ENCODE peak calls at places on chromosomes 3 and 15, in ten cellular contexts. One of them, this sample, is unnamed.

GRCh38 chr15:74320358-74321247 is 46.8 kb downstream of the CYP11A1 start:
- DNase-seq in body of pancreas: peak
- DNase-seq in cardiac fibroblast: peak
- DNase-seq in GM12865: peak
- DNase-seq in transverse colon: peak
- DNase-seq in AG09309: no peak
- DNase-seq in Peyer's patch: no peak
- DNase-seq in uterus: peak
- DNase-seq in fibroblast of the aortic adventitia: peak
- DNase-seq in kidney epithelial cell: no peak
- DNase-seq in this sample: no peak

GRCh38 chr3:192915724-192916123 is 1.9 kb downstream of the MB21D2 start:
- DNase-seq in body of pancreas: no peak
- DNase-seq in cardiac fibroblast: peak
- DNase-seq in GM12865: peak
- DNase-seq in transverse colon: no peak
- DNase-seq in AG09309: no peak
- DNase-seq in Peyer's patch: no peak
- DNase-seq in uterus: no peak
- DNase-seq in fibroblast of the aortic adventitia: peak
- DNase-seq in kidney epithelial cell: no peak
- DNase-seq in this sample: no peak

GRCh38 chr15:52481915-52482314 is 46.8 kb downstream of the MYO5A start:
- DNase-seq in body of pancreas: no peak
- DNase-seq in cardiac fibroblast: peak
- DNase-seq in GM12865: peak
- DNase-seq in transverse colon: peak
- DNase-seq in AG09309: peak
- DNase-seq in Peyer's patch: no peak
- DNase-seq in uterus: no peak
- DNase-seq in fibroblast of the aortic adventitia: peak
- DNase-seq in kidney epithelial cell: peak
- DNase-seq in this sample: no peak

GRCh38 chr15:85741021-85741421 is 53.7 kb downstream of the KLHL25 start:
- DNase-seq in body of pancreas: no peak
- DNase-seq in cardiac fibroblast: no peak
- DNase-seq in GM12865: no peak
- DNase-seq in transverse colon: no peak
- DNase-seq in AG09309: no peak
- DNase-seq in Peyer's patch: no peak
- DNase-seq in uterus: no peak
- DNase-seq in fibroblast of the aortic adventitia: no peak
- DNase-seq in kidney epithelial cell: no peak
- DNase-seq in this sample: no peak

GRCh38 chr15:40344631-40345120 is 3.9 kb upstream of the CCDC9B start:
- DNase-seq in body of pancreas: peak
- DNase-seq in cardiac fibroblast: peak
- DNase-seq in GM12865: peak
- DNase-seq in transverse colon: peak
- DNase-seq in AG09309: no peak
- DNase-seq in Peyer's patch: peak
- DNase-seq in uterus: peak
- DNase-seq in fibroblast of the aortic adventitia: peak
- DNase-seq in kidney epithelial cell: no peak
- DNase-seq in this sample: no peak

GRCh38 chr3:14773691-14774128 is 45.1 kb upstream of the FGD5 start:
- DNase-seq in body of pancreas: no peak
- DNase-seq in cardiac fibroblast: no peak
- DNase-seq in GM12865: no peak
- DNase-seq in transverse colon: no peak
- DNase-seq in AG09309: no peak
- DNase-seq in Peyer's patch: no peak
- DNase-seq in uterus: no peak
- DNase-seq in fibroblast of the aortic adventitia: no peak
- DNase-seq in kidney epithelial cell: no peak
- DNase-seq in this sample: no peak

GRCh38 chr3:8629151-8630021 is 15.2 kb downstream of the SSUH2 start:
- DNase-seq in body of pancreas: peak
- DNase-seq in cardiac fibroblast: peak
- DNase-seq in GM12865: peak
- DNase-seq in transverse colon: peak
- DNase-seq in AG09309: peak
- DNase-seq in Peyer's patch: peak
- DNase-seq in uterus: no peak
- DNase-seq in fibroblast of the aortic adventitia: peak
- DNase-seq in kidney epithelial cell: peak
- DNase-seq in this sample: peak

GRCh38 chr3:128496019-128496601 is 3.1 kb upstream of the GATA2 start:
- DNase-seq in body of pancreas: no peak
- DNase-seq in cardiac fibroblast: no peak
- DNase-seq in GM12865: no peak
- DNase-seq in transverse colon: no peak
- DNase-seq in AG09309: no peak
- DNase-seq in Peyer's patch: no peak
- DNase-seq in uterus: no peak
- DNase-seq in fibroblast of the aortic adventitia: no peak
- DNase-seq in kidney epithelial cell: no peak
- DNase-seq in this sample: no peak

GRCh38 chr3:191484461-191484860 is 23.5 kb downstream of the PYDC2 start:
- DNase-seq in body of pancreas: no peak
- DNase-seq in cardiac fibroblast: no peak
- DNase-seq in GM12865: no peak
- DNase-seq in transverse colon: no peak
- DNase-seq in AG09309: no peak
- DNase-seq in Peyer's patch: no peak
- DNase-seq in uterus: no peak
- DNase-seq in fibroblast of the aortic adventitia: no peak
- DNase-seq in kidney epithelial cell: no peak
- DNase-seq in this sample: no peak

GRCh38 chr3:13492976-13493866 is 13.1 kb downstream of the HDAC11 start:
- DNase-seq in body of pancreas: peak
- DNase-seq in cardiac fibroblast: no peak
- DNase-seq in GM12865: no peak
- DNase-seq in transverse colon: no peak
- DNase-seq in AG09309: no peak
- DNase-seq in Peyer's patch: no peak
- DNase-seq in uterus: no peak
- DNase-seq in fibroblast of the aortic adventitia: no peak
- DNase-seq in kidney epithelial cell: no peak
- DNase-seq in this sample: no peak

GRCh38 chr3:127412578-127413317 is 124.9 kb upstream of the PRR20G start:
- DNase-seq in body of pancreas: no peak
- DNase-seq in cardiac fibroblast: no peak
- DNase-seq in GM12865: no peak
- DNase-seq in transverse colon: peak
- DNase-seq in AG09309: no peak
- DNase-seq in Peyer's patch: no peak
- DNase-seq in uterus: no peak
- DNase-seq in fibroblast of the aortic adventitia: no peak
- DNase-seq in kidney epithelial cell: no peak
- DNase-seq in this sample: no peak

GRCh38 chr3:139533781-139534443 is 5.6 kb downstream of the RBP1 start:
- DNase-seq in body of pancreas: peak
- DNase-seq in cardiac fibroblast: peak
- DNase-seq in GM12865: peak
- DNase-seq in transverse colon: no peak
- DNase-seq in AG09309: no peak
- DNase-seq in Peyer's patch: no peak
- DNase-seq in uterus: peak
- DNase-seq in fibroblast of the aortic adventitia: peak
- DNase-seq in kidney epithelial cell: no peak
- DNase-seq in this sample: peak

GRCh38 chr3:9156604-9157003 is 92.8 kb downstream of the SRGAP3 start:
- DNase-seq in body of pancreas: no peak
- DNase-seq in cardiac fibroblast: no peak
- DNase-seq in GM12865: no peak
- DNase-seq in transverse colon: no peak
- DNase-seq in AG09309: no peak
- DNase-seq in Peyer's patch: no peak
- DNase-seq in uterus: no peak
- DNase-seq in fibroblast of the aortic adventitia: no peak
- DNase-seq in kidney epithelial cell: no peak
- DNase-seq in this sample: no peak

DNA sequence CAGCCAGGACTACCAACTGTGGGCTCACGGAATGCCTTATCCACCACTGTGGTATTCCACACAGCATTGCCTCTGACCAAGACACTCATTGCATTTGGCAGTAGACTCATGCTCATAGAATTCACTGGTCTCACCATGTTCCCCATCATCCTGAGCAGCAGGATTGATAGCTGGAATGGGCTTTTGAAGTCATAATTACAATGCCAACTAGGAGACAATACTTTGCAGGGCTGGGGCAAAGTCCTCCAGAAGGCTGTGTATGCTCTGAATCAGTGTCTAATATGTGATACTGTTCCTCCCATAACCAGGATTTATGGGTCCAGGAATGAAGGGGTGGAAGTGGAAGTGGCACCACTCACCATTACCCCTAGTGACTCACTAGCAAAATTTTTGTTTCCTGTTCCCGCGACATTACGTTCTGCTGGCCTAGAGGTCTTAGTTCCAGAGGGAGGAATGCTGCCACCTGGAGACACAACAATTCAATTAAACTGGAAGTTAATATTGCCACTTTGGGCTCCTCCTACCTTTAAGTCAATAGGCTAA is 58.6 kb upstream of the CCDC80 start:
- DNase-seq in body of pancreas: no peak
- DNase-seq in cardiac fibroblast: peak
- DNase-seq in GM12865: no peak
- DNase-seq in transverse colon: no peak
- DNase-seq in AG09309: no peak
- DNase-seq in Peyer's patch: no peak
- DNase-seq in uterus: no peak
- DNase-seq in fibroblast of the aortic adventitia: peak
- DNase-seq in kidney epithelial cell: peak
- DNase-seq in this sample: peak
- TF ChIP-seq CTCF in body of pancreas: no peak
- TF ChIP-seq CTCF in cardiac fibroblast: peak
- TF ChIP-seq CTCF in GM12865: no peak
- TF ChIP-seq CTCF in transverse colon: no peak
- TF ChIP-seq CTCF in AG09309: peak
- TF ChIP-seq CTCF in Peyer's patch: no peak
- TF ChIP-seq CTCF in uterus: no peak
- TF ChIP-seq CTCF in fibroblast of the aortic adventitia: no peak
- TF ChIP-seq CTCF in kidney epithelial cell: peak
- TF ChIP-seq CTCF in this sample: peak

DNA sequence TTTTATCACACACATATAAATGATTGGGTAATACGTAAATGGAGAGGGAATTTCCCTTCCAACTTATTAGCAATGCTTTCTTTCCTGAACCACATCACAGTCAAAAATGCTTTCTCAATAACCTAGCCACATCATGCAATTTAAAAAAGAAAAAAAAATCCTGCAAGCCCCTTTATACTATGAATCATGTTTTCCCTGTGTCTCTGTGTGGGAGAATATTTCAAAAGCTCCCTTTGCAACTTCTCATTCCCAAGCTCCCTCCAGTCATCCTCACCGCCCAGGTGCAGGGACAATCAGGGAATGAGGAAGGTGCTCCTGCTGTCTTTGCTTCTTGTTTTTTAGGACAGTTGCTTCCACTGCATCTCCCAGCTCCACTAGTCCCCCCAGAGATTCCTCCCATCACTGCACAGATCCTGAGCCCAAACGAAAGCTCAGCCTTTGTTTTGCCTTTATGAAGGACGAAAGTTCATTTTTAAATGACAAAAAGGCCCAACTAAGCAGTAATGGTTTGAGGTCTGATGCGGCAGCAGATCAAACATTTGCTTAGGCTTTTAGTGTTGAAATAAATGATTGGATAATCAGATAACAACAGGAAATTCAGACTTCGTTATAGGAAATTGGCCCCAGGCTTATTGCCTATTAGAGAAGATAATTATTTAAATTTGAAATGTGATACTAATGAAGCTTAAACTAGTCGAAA is 47.8 kb upstream of the ADGRG7 start:
- DNase-seq in body of pancreas: no peak
- DNase-seq in cardiac fibroblast: peak
- DNase-seq in GM12865: no peak
- DNase-seq in transverse colon: no peak
- DNase-seq in AG09309: peak
- DNase-seq in Peyer's patch: no peak
- DNase-seq in uterus: peak
- DNase-seq in fibroblast of the aortic adventitia: peak
- DNase-seq in kidney epithelial cell: no peak
- DNase-seq in this sample: no peak
- H3K4me3 ChIP-seq in body of pancreas: no peak
- H3K4me3 ChIP-seq in cardiac fibroblast: no peak
- H3K4me3 ChIP-seq in GM12865: no peak
- H3K4me3 ChIP-seq in transverse colon: no peak
- H3K4me3 ChIP-seq in AG09309: no peak
- H3K4me3 ChIP-seq in Peyer's patch: no peak
- H3K4me3 ChIP-seq in uterus: no peak
- H3K4me3 ChIP-seq in fibroblast of the aortic adventitia: no peak
- H3K4me3 ChIP-seq in kidney epithelial cell: no peak
- H3K4me3 ChIP-seq in this sample: no peak

DNA sequence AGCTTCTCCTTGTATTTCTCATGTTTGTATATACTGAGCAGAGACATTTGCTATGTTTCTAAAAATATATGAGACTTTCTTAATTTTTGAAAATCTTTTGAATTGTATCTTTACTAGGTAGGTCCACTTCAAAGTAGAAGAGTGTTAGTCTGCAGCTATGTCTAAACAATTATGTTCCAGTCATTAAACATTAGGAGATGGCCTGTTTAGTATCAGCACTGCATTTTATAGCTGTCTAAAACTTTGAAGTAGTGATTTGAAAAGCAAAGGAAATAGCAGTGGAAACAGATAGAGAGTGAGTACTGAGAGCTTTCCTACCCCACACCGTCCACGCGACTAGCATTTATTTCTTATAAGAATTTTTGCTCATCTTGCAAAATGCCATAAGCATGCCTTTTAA is 510.9 kb upstream of the UBE2E2 start:
- DNase-seq in body of pancreas: no peak
- DNase-seq in cardiac fibroblast: no peak
- DNase-seq in GM12865: no peak
- DNase-seq in transverse colon: no peak
- DNase-seq in AG09309: no peak
- DNase-seq in Peyer's patch: no peak
- DNase-seq in uterus: no peak
- DNase-seq in fibroblast of the aortic adventitia: no peak
- DNase-seq in kidney epithelial cell: no peak
- DNase-seq in this sample: no peak
- TF ChIP-seq CTCF in body of pancreas: no peak
- TF ChIP-seq CTCF in cardiac fibroblast: no peak
- TF ChIP-seq CTCF in GM12865: no peak
- TF ChIP-seq CTCF in transverse colon: no peak
- TF ChIP-seq CTCF in AG09309: no peak
- TF ChIP-seq CTCF in Peyer's patch: no peak
- TF ChIP-seq CTCF in uterus: no peak
- TF ChIP-seq CTCF in fibroblast of the aortic adventitia: no peak
- TF ChIP-seq CTCF in kidney epithelial cell: no peak
- TF ChIP-seq CTCF in this sample: no peak

DNA sequence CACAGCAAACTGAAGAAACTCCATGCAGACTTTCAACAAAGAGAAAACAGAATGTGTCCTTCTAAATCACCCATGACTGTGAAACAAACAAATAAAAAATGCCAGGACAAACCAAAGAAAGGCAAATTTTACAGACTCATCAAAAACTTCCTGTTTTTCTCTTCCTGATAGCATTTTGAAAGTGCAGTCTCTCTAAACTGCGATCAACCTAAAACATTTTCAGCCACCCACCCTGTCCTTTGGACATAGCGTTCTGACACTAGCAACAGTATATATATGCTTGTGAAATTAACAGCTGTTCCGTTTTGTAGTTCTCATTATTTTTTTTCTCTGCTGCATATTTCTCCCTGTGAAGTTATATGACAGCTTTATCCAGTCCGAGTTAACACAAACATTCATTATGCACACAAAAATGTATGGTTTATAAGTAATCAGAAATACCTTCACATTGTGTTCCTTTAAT is 151.7 kb downstream of the FBN1 start:
- DNase-seq in body of pancreas: no peak
- DNase-seq in cardiac fibroblast: no peak
- DNase-seq in GM12865: no peak
- DNase-seq in transverse colon: no peak
- DNase-seq in AG09309: no peak
- DNase-seq in Peyer's patch: no peak
- DNase-seq in uterus: no peak
- DNase-seq in fibroblast of the aortic adventitia: no peak
- DNase-seq in kidney epithelial cell: no peak
- DNase-seq in this sample: no peak
- H3K4me3 ChIP-seq in body of pancreas: no peak
- H3K4me3 ChIP-seq in cardiac fibroblast: no peak
- H3K4me3 ChIP-seq in GM12865: no peak
- H3K4me3 ChIP-seq in transverse colon: no peak
- H3K4me3 ChIP-seq in AG09309: no peak
- H3K4me3 ChIP-seq in Peyer's patch: no peak
- H3K4me3 ChIP-seq in uterus: no peak
- H3K4me3 ChIP-seq in fibroblast of the aortic adventitia: no peak
- H3K4me3 ChIP-seq in kidney epithelial cell: no peak
- H3K4me3 ChIP-seq in this sample: no peak